ENCODE peak calls at places on chromosomes 16 and 17, in five cellular contexts. One of them, this sample, is unnamed.
A peak's percentile ranks its signal among the peaks of the same experiment; 100 is the strongest.

GRCh38 chr17:39152134-39152884 is 872 bp upstream of the PLXDC1 start:
- DNase-seq in stomach: no peak
- DNase-seq in suprapubic skin: no peak
- DNase-seq in vagina: no peak
- DNase-seq in HepG2: no peak
- DNase-seq in this sample: no peak

GRCh38 chr17:39801055-39801454 is 63.1 kb downstream of the IKZF3 start:
- DNase-seq in stomach: no peak
- DNase-seq in suprapubic skin: no peak
- DNase-seq in vagina: no peak
- DNase-seq in HepG2: no peak
- DNase-seq in this sample: no peak

GRCh38 chr17:69175812-69176517 is 34.3 kb upstream of the ABCA6 start:
- DNase-seq in stomach: no peak
- DNase-seq in suprapubic skin: no peak
- DNase-seq in vagina: no peak
- DNase-seq in HepG2: peak; percentile 77
- DNase-seq in this sample: no peak

GRCh38 chr16:27436921-27437650 is 35.1 kb downstream of the IL21R start:
- DNase-seq in stomach: peak; percentile 24
- DNase-seq in suprapubic skin: peak; percentile 40
- DNase-seq in vagina: peak; percentile 77
- DNase-seq in HepG2: no peak
- DNase-seq in this sample: no peak

GRCh38 chr16:2779151-2779920 is 2.3 kb upstream of the ELOB start:
- DNase-seq in stomach: no peak
- DNase-seq in suprapubic skin: peak; percentile 68
- DNase-seq in vagina: no peak
- DNase-seq in HepG2: no peak
- DNase-seq in this sample: peak; percentile 46

GRCh38 chr17:47315451-47316266 is 8.1 kb upstream of the EFCAB13 start:
- DNase-seq in stomach: no peak
- DNase-seq in suprapubic skin: no peak
- DNase-seq in vagina: no peak
- DNase-seq in HepG2: peak; percentile 71
- DNase-seq in this sample: no peak

GRCh38 chr16:69286941-69287713 is 24.0 kb upstream of the VPS4A start:
- DNase-seq in stomach: no peak
- DNase-seq in suprapubic skin: no peak
- DNase-seq in vagina: no peak
- DNase-seq in HepG2: peak; percentile 62
- DNase-seq in this sample: no peak

GRCh38 chr16:49596119-49596518 is 222.5 kb downstream of the C16orf78 start:
- DNase-seq in stomach: peak; percentile 21
- DNase-seq in suprapubic skin: no peak
- DNase-seq in vagina: peak; percentile 31
- DNase-seq in HepG2: no peak
- DNase-seq in this sample: no peak

GRCh38 chr16:20349615-20350014 is 2.9 kb downstream of the UMOD start:
- DNase-seq in stomach: no peak
- DNase-seq in suprapubic skin: no peak
- DNase-seq in vagina: no peak
- DNase-seq in HepG2: no peak
- DNase-seq in this sample: no peak

GRCh38 chr16:840561-841454 is 40.3 kb upstream of the GNG13 start:
- DNase-seq in stomach: no peak
- DNase-seq in suprapubic skin: no peak
- DNase-seq in vagina: no peak
- DNase-seq in HepG2: no peak
- DNase-seq in this sample: no peak

GRCh38 chr17:55625516-55625915 is 97.1 kb downstream of the TMEM100 start:
- DNase-seq in stomach: no peak
- DNase-seq in suprapubic skin: no peak
- DNase-seq in vagina: no peak
- DNase-seq in HepG2: no peak
- DNase-seq in this sample: no peak

GRCh38 chr17:64061157-64061898 is 40.9 kb upstream of the ICAM2 start:
- DNase-seq in stomach: no peak
- DNase-seq in suprapubic skin: no peak
- DNase-seq in vagina: no peak
- DNase-seq in HepG2: no peak
- DNase-seq in this sample: no peak

GRCh38 chr16:31216552-31217530 is at the start of gene PYDC1:
- DNase-seq in stomach: no peak
- DNase-seq in suprapubic skin: no peak
- DNase-seq in vagina: no peak
- DNase-seq in HepG2: no peak
- DNase-seq in this sample: no peak

GRCh38 chr16:20415541-20415940 is 6.2 kb downstream of the ACSM5 start:
- DNase-seq in stomach: no peak
- DNase-seq in suprapubic skin: no peak
- DNase-seq in vagina: no peak
- DNase-seq in HepG2: no peak
- DNase-seq in this sample: no peak

GRCh38 chr17:63402808-63403207 is 43.3 kb downstream of the CYB561 start:
- DNase-seq in stomach: no peak
- DNase-seq in suprapubic skin: no peak
- DNase-seq in vagina: no peak
- DNase-seq in HepG2: no peak
- DNase-seq in this sample: no peak

GRCh38 chr16:31467151-31467550 is 4.8 kb upstream of the TGFB1I1 start:
- DNase-seq in stomach: no peak
- DNase-seq in suprapubic skin: no peak
- DNase-seq in vagina: no peak
- DNase-seq in HepG2: no peak
- DNase-seq in this sample: no peak

GRCh38 chr16:15808071-15808470 is 48.8 kb downstream of the MYH11 start:
- DNase-seq in stomach: no peak
- DNase-seq in suprapubic skin: no peak
- DNase-seq in vagina: no peak
- DNase-seq in HepG2: no peak
- DNase-seq in this sample: no peak

GRCh38 chr17:27701963-27702362 is 71.0 kb downstream of the LGALS9 start:
- DNase-seq in stomach: no peak
- DNase-seq in suprapubic skin: no peak
- DNase-seq in vagina: no peak
- DNase-seq in HepG2: no peak
- DNase-seq in this sample: no peak

GRCh38 chr17:2089021-2089422 is 34.1 kb downstream of the HIC1 start:
- DNase-seq in stomach: no peak
- DNase-seq in suprapubic skin: no peak
- DNase-seq in vagina: no peak
- DNase-seq in HepG2: no peak
- DNase-seq in this sample: no peak

GRCh38 chr16:66576306-66576705 is 3.0 kb upstream of the CMTM2 start:
- DNase-seq in stomach: no peak
- DNase-seq in suprapubic skin: no peak
- DNase-seq in vagina: no peak
- DNase-seq in HepG2: no peak
- DNase-seq in this sample: no peak

GRCh38 chr17:80474231-80474932 is 2.0 kb downstream of the NPTX1 start:
- DNase-seq in stomach: no peak
- DNase-seq in suprapubic skin: no peak
- DNase-seq in vagina: no peak
- DNase-seq in HepG2: no peak
- DNase-seq in this sample: no peak

GRCh38 chr16:72783716-72784320 is 264.1 kb downstream of the ZFHX3 start:
- DNase-seq in stomach: no peak
- DNase-seq in suprapubic skin: no peak
- DNase-seq in vagina: no peak
- DNase-seq in HepG2: peak; percentile 65
- DNase-seq in this sample: no peak

GRCh38 chr16:57538235-57538711 is 1.9 kb upstream of the CCDC102A start:
- DNase-seq in stomach: peak; percentile 23
- DNase-seq in suprapubic skin: peak; percentile 72
- DNase-seq in vagina: peak; percentile 77
- DNase-seq in HepG2: no peak
- DNase-seq in this sample: peak; percentile 15

GRCh38 chr17:31561469-31562412 is 170.3 kb downstream of the RAB11FIP4 start:
- DNase-seq in stomach: no peak
- DNase-seq in suprapubic skin: no peak
- DNase-seq in vagina: no peak
- DNase-seq in HepG2: no peak
- DNase-seq in this sample: no peak

GRCh38 chr17:79721993-79722671 is 8.6 kb upstream of the ENPP7 start:
- DNase-seq in stomach: no peak
- DNase-seq in suprapubic skin: no peak
- DNase-seq in vagina: no peak
- DNase-seq in HepG2: peak; percentile 64
- DNase-seq in this sample: no peak

GRCh38 chr17:46888727-46889126 is 34.2 kb upstream of the GOSR2 start:
- DNase-seq in stomach: no peak
- DNase-seq in suprapubic skin: no peak
- DNase-seq in vagina: no peak
- DNase-seq in HepG2: no peak
- DNase-seq in this sample: no peak

DNA sequence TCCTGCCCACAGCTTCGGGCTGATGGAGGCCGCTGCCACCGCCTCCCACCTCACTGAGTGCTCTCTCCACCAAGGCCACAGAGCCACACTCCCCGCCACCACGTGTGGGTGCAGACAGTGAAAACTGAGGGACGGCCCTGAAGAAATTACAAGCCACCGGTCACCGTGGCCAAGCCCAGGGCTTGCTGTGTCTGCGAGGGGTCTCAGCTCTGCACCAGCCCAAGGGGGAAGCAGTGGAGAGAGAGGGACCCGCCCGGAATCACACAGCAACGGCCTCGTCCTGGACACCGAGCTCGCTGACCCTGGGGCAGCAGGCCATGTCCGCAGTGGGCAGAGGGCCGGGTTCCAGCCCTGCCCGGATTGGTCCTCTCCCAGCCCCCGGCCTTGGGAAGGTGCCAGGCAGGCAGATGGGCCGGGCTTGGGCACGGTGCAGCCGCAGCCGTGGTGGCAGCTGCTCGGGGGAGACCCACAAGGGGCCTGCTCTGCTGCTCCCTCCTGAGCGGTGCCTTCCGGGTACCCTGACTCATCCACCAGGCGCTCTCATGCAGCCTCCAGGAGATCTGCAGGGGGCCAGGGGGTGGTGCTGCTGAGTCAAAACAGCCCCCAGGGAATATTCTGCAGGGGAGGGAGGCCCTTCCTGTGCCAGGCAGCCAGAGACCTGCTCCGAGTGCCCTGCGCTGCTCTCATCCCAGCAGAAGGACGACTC is 52.0 kb downstream of the CBFA2T3 start:
- DNase-seq in stomach: no peak
- DNase-seq in suprapubic skin: no peak
- DNase-seq in vagina: no peak
- DNase-seq in HepG2: peak; percentile 70
- DNase-seq in this sample: no peak
- TF ChIP-seq POLR2AphosphoS5 in stomach: no peak
- TF ChIP-seq POLR2AphosphoS5 in suprapubic skin: no peak
- TF ChIP-seq POLR2AphosphoS5 in vagina: no peak
- TF ChIP-seq POLR2AphosphoS5 in HepG2: no peak
- TF ChIP-seq POLR2AphosphoS5 in this sample: no peak

GRCh38 chr17:50127661-50128361 is 2.1 kb downstream of the SAMD14 start:
- DNase-seq in stomach: no peak
- DNase-seq in suprapubic skin: no peak
- DNase-seq in vagina: no peak
- DNase-seq in HepG2: no peak
- DNase-seq in this sample: no peak
- H3K4me3 ChIP-seq in stomach: no peak overlapping the region
- H3K4me3 ChIP-seq in suprapubic skin: no peak overlapping the region
- H3K4me3 ChIP-seq in vagina: no peak overlapping the region
- H3K4me3 ChIP-seq in HepG2: no peak overlapping the region
- H3K4me3 ChIP-seq in this sample: no peak overlapping the region

GRCh38 chr16:89300311-89300975 is 82.9 kb downstream of the ZNF778 start:
- DNase-seq in stomach: peak; percentile 82
- DNase-seq in suprapubic skin: no peak
- DNase-seq in vagina: no peak
- DNase-seq in HepG2: no peak
- DNase-seq in this sample: no peak
- TF ChIP-seq POLR2A in stomach: no peak
- TF ChIP-seq POLR2A in suprapubic skin: no peak
- TF ChIP-seq POLR2A in vagina: no peak
- TF ChIP-seq POLR2A in HepG2: no peak
- TF ChIP-seq POLR2A in this sample: no peak

GRCh38 chr17:50055426-50056216 is at the start of gene ITGA3:
- DNase-seq in stomach: peak; percentile 89
- DNase-seq in suprapubic skin: peak; percentile 88
- DNase-seq in vagina: no peak
- DNase-seq in HepG2: no peak
- DNase-seq in this sample: peak; percentile 84
- TF ChIP-seq POLR2AphosphoS5 in stomach: peak; percentile 55
- TF ChIP-seq POLR2AphosphoS5 in suprapubic skin: no peak
- TF ChIP-seq POLR2AphosphoS5 in vagina: no peak
- TF ChIP-seq POLR2AphosphoS5 in HepG2: no peak
- TF ChIP-seq POLR2AphosphoS5 in this sample: no peak

DNA sequence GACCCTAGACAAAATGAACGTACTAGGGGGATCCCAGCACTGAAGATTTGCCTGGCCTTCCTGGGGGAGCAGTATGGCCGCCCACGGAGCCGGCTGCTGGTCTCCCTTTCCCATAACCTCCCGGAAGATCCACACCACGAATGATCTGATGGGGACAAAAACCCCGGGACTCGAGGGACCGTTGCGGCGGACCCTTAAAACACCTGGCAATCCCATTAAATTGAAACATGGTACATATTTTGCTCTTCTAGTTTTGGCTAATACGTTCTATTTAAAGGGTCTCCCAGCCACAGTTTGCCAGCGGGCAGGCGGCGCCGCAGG is 45.2 kb upstream of the LCMT1 start:
- DNase-seq in stomach: no peak
- DNase-seq in suprapubic skin: no peak
- DNase-seq in vagina: no peak
- DNase-seq in HepG2: no peak
- DNase-seq in this sample: no peak
- H3K4me3 ChIP-seq in stomach: peak overlapping the region; percentile 59
- H3K4me3 ChIP-seq in suprapubic skin: peak overlapping the region; percentile 91
- H3K4me3 ChIP-seq in vagina: peak overlapping the region; percentile 86
- H3K4me3 ChIP-seq in HepG2: no peak overlapping the region
- H3K4me3 ChIP-seq in this sample: peak overlapping the region; percentile 99

DNA sequence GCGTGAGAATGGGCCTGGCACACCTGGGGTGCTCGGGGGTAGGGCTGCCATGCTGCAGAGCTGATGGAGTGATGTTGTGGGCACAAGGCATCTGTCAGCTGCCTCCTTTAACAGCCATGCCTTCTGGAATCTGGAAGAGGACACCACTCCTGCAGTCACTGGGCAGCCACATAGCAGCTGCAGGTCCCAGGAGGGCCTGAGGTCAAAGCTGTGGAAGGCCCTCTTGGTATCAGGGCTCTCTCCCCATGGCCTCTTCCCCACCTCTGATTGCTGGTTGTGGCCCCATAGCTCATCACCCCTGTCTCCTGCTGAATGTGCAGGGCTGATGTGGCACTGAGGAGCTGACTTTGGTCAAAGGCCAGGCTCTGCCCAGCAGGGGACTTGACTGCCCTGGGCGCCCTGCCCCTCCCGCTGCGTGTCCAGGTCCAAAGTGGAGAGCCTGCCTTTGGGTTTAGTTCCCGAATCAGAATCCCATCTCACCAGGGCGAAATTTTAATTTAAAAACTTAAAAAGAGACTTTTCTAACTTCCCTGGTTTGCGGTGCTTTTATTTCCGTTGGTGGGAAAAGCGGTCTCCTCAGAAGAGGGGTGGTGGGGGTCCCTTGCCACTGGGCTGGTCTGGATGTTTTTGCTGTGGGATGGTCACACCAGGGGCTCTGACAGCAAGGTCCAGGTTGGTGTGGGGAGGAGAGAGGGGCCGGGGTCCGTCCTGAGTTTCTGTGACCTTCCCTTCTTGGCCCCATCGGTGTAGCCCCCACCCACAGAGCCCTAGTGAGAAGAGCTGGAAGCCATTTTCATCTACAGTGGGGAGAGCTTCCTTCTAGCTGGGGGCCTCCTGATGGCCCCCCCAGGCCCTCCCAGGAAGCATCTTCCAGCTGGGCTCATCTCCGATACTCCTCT is 5.9 kb downstream of the UBALD2 start:
- DNase-seq in stomach: no peak
- DNase-seq in suprapubic skin: no peak
- DNase-seq in vagina: no peak
- DNase-seq in HepG2: no peak
- DNase-seq in this sample: no peak
- TF ChIP-seq POLR2A in stomach: no peak
- TF ChIP-seq POLR2A in suprapubic skin: no peak
- TF ChIP-seq POLR2A in vagina: no peak
- TF ChIP-seq POLR2A in HepG2: peak; percentile 43
- TF ChIP-seq POLR2A in this sample: no peak